ENCODE peak calls at places on chromosomes 16 and 17, in four cellular contexts. P, D, I and E are unnamed samples.

GRCh38 chr16:85853641-85854545 is 45.1 kb upstream of the IRF8 start:
- DNase-seq in P (peak; percentile 66), D (no peak), I (no peak), E (no peak)

GRCh38 chr17:17739388-17740066 is 58.3 kb downstream of the RAI1 start:
- DNase-seq in P (no peak), D (no peak), I (peak; percentile 48), E (no peak)

GRCh38 chr17:44829558-44830358 is at the start of gene GJC1:
- DNase-seq in P (no peak), D (no peak), I (peak; percentile 85), E (peak; percentile 32)

GRCh38 chr17:77674358-77674757 is 284.1 kb upstream of the TNRC6C start:
- DNase-seq in P (no peak), D (no peak), I (no peak), E (no peak)

GRCh38 chr16:56600398-56600999 is 7.9 kb upstream of the MT2A start:
- DNase-seq in P (peak; percentile 82), D (no peak), I (peak; percentile 61), E (peak; percentile 66)

GRCh38 chr16:85515830-85516397 is 97.2 kb upstream of the GSE1 start:
- DNase-seq in P (no peak), D (no peak), I (no peak), E (no peak)

GRCh38 chr17:50460831-50461526 is 7.7 kb downstream of the CHAD start:
- DNase-seq in P (no peak), D (no peak), I (no peak), E (no peak)

GRCh38 chr16:85252461-85252860 is 140.2 kb upstream of the CIBAR2 start:
- DNase-seq in P (no peak), D (no peak), I (no peak), E (no peak)

GRCh38 chr16:86498155-86498651 is 12.1 kb upstream of the FOXF1 start:
- DNase-seq in P (no peak), D (no peak), I (peak; percentile 63), E (no peak)

GRCh38 chr17:67474081-67474661 is 97.1 kb downstream of the PITPNC1 start:
- DNase-seq in P (no peak), D (no peak), I (peak; percentile 26), E (no peak)
- H3K27ac ChIP-seq in P (no peak overlapping the region), D (no peak overlapping the region), I (no peak overlapping the region), E (no peak overlapping the region)

GRCh38 chr17:3635474-3636153 is 436 bp downstream of the SHPK start:
- DNase-seq in P (no peak), D (no peak), I (no peak), E (peak; percentile 30)

GRCh38 chr17:3641014-3641413 is 4.5 kb downstream of the CTNS start:
- DNase-seq in P (no peak), D (no peak), I (no peak), E (no peak)

GRCh38 chr17:3636154-3636907 is at the start of the genes CTNS and SHPK:
- DNase-seq in P (peak; percentile 98), D (peak; percentile 68), I (peak; percentile 99), E (peak; percentile 98)

GRCh38 chr17:3639981-3640596 is 3.5 kb downstream of the CTNS start:
- DNase-seq in P (peak; percentile 75), D (no peak), I (peak; percentile 22), E (peak; percentile 11)

GRCh38 chr17:3636908-3637373 is 381 bp downstream of the CTNS start:
- DNase-seq in P (no peak), D (no peak), I (peak; percentile 56), E (no peak)
- H2AFZ ChIP-seq in P (peak overlapping the region; percentile 89), D (peak overlapping the region; percentile 97), I (peak overlapping the region; percentile 89), E (peak overlapping the region; percentile 83)

GRCh38 chr16:1331712-1332617 is 1.5 kb upstream of the BAIAP3 start:
- DNase-seq in P (peak; percentile 82), D (peak; percentile 39), I (peak; percentile 85), E (peak; percentile 93)

GRCh38 chr16:1333854-1334719 is 642 bp downstream of the BAIAP3 start:
- DNase-seq in P (no peak), D (no peak), I (peak; percentile 54), E (no peak)

GRCh38 chr16:1334739-1335138 is 1.3 kb downstream of the BAIAP3 start:
- DNase-seq in P (no peak), D (no peak), I (no peak), E (no peak)

GRCh38 chr16:1332618-1333148 is 762 bp upstream of the BAIAP3 start:
- DNase-seq in P (no peak), D (no peak), I (no peak), E (no peak)

DNA sequence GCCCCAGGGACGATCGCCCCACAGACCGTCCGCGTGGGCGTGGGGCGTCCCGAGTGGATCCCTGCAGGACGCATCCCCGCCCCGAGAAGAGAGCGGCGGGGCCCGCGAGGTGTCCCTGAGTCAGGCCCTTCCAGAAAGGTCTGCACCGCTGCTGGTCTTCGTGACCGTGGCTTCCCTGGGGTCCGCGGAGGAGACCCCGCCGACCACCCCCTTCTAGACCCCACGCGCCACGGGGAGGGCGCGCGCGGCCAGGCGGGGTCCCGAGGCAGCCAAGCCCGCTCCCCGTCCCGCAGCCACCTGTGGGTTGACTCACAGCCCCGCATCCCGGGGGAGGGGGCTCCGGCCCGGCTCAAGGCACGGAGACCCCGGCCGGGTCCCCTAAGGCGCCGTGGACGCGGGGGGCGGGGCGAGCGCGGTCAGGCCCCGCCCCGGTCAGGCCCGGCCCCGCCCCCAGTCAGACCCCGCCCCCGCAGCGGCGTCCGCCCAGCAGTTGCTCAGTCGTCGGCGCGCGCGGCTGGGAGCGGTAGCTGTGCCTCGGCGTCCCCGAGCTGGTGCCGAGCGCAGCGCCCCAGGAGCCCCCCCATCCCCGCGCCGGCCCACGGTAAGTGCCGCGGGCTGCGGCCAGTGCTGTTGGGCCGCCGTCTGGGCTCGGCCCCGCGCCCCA is at the start of gene BAIAP3:
- DNase-seq in P (no peak), D (no peak), I (peak; percentile 77), E (no peak)
- H3K27me3 ChIP-seq in P (no peaks in the 10 kb centered on the region), D (peaks cover 14% of the 10 kb centered on the region), I (peaks cover 84% of the 10 kb centered on the region), E (peaks cover 54% of the 10 kb centered on the region)

DNA sequence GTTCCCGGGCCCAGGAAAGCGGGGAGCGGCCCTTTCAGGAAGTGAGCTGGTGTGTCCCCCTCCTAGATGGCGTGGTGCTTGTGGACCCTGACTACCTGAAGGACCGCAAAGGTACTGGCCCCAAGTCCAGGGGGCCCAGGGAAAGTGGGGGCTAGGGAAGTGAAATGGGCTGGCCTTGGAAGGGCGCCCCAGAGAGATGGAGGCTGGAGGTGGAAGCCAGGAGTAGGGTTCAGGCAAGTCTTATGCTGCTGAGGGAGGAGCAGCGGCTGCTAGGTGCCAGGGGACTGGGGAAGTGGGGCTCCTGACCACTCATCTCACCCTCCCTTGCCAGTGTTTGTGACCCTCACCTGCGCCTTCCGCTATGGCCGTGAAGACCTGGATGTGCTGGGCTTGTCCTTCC is 5.6 kb downstream of the ARRB2 start:
- DNase-seq in P (no peak), D (no peak), I (no peak), E (no peak)
- H3K27ac ChIP-seq in P (no peak overlapping the region), D (no peak overlapping the region), I (no peak overlapping the region), E (no peak overlapping the region)

GRCh38 chr16:4257646-4258556 is 14.9 kb downstream of the TFAP4 start:
- DNase-seq in P (no peak), D (no peak), I (no peak), E (no peak)
- H2AFZ ChIP-seq in P (no peak overlapping the region), D (no peak overlapping the region), I (no peak overlapping the region), E (no peak overlapping the region)

GRCh38 chr17:48549909-48550308 is 5.0 kb upstream of the HOXB2 start:
- DNase-seq in P (no peak), D (no peak), I (no peak), E (no peak)
- H3K27me3 ChIP-seq in P (no peaks in the 10 kb centered on the region), D (no peaks in the 10 kb centered on the region), I (peaks cover 100% of the 10 kb centered on the region), E (no peaks in the 10 kb centered on the region)

DNA sequence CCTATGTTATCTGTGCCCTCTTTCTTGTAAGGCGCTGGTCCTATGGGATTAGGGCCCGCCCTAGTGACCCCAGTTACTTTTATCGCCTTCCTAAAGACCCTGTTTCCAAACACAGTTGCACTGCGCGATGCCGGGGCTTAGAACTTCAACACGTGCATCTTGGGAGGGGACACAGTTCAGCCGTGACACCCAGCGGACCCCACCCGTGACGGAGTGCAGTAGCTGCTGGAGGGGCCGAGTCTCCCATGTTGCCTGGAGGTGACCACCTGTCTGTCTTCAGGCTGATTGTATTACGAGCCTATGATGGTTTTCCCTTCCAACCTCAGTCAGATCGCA is 9.4 kb downstream of the BAIAP2 start:
- DNase-seq in P (no peak), D (no peak), I (no peak), E (no peak)
- H3K27ac ChIP-seq in P (no peak overlapping the region), D (no peak overlapping the region), I (no peak overlapping the region), E (no peak overlapping the region)

GRCh38 chr17:62859146-62859545 is 51.0 kb upstream of the MARCHF10 start:
- DNase-seq in P (no peak), D (no peak), I (no peak), E (no peak)
- H2AFZ ChIP-seq in P (no peak overlapping the region), D (no peak overlapping the region), I (no peak overlapping the region), E (no peak overlapping the region)